ENCODE peak calls at places on chromosomes 5 and 9, in eight cellular contexts. One of them, this sample, is unnamed.

GRCh38 chr9:137029058-137029922 is 1.3 kb upstream of the ABCA2 start:
- DNase-seq in fibroblast of pulmonary artery: peak
- DNase-seq in fibroblast of lung: peak
- DNase-seq in AG09319: no peak
- DNase-seq in ovary: peak
- DNase-seq in astrocyte: no peak
- DNase-seq in heart right ventricle: peak
- DNase-seq in BJ: no peak
- DNase-seq in this sample: peak

GRCh38 chr5:178234753-178235599 is 2.4 kb upstream of the PHYKPL start:
- DNase-seq in fibroblast of pulmonary artery: peak
- DNase-seq in fibroblast of lung: peak
- DNase-seq in AG09319: no peak
- DNase-seq in ovary: no peak
- DNase-seq in astrocyte: peak
- DNase-seq in heart right ventricle: peak
- DNase-seq in BJ: no peak
- DNase-seq in this sample: peak

GRCh38 chr5:131357739-131358561 is 94.1 kb downstream of the CDC42SE2 start:
- DNase-seq in fibroblast of pulmonary artery: no peak
- DNase-seq in fibroblast of lung: no peak
- DNase-seq in AG09319: no peak
- DNase-seq in ovary: no peak
- DNase-seq in astrocyte: no peak
- DNase-seq in heart right ventricle: no peak
- DNase-seq in BJ: no peak
- DNase-seq in this sample: no peak

GRCh38 chr5:116942622-116943021 is 368.0 kb upstream of the SEMA6A start:
- DNase-seq in fibroblast of pulmonary artery: no peak
- DNase-seq in fibroblast of lung: peak
- DNase-seq in AG09319: no peak
- DNase-seq in ovary: no peak
- DNase-seq in astrocyte: no peak
- DNase-seq in heart right ventricle: no peak
- DNase-seq in BJ: peak
- DNase-seq in this sample: no peak

GRCh38 chr5:68494771-68495170 is 279.2 kb downstream of the PIK3R1 start:
- DNase-seq in fibroblast of pulmonary artery: no peak
- DNase-seq in fibroblast of lung: no peak
- DNase-seq in AG09319: no peak
- DNase-seq in ovary: no peak
- DNase-seq in astrocyte: no peak
- DNase-seq in heart right ventricle: no peak
- DNase-seq in BJ: no peak
- DNase-seq in this sample: no peak

GRCh38 chr5:130652178-130652577 is 512.9 kb downstream of the HINT1 start:
- DNase-seq in fibroblast of pulmonary artery: peak
- DNase-seq in fibroblast of lung: peak
- DNase-seq in AG09319: no peak
- DNase-seq in ovary: no peak
- DNase-seq in astrocyte: peak
- DNase-seq in heart right ventricle: no peak
- DNase-seq in BJ: no peak
- DNase-seq in this sample: no peak

GRCh38 chr5:137666109-137666850 is 69.6 kb downstream of the KLHL3 start:
- DNase-seq in fibroblast of pulmonary artery: peak
- DNase-seq in fibroblast of lung: peak
- DNase-seq in AG09319: peak
- DNase-seq in ovary: no peak
- DNase-seq in astrocyte: peak
- DNase-seq in heart right ventricle: peak
- DNase-seq in BJ: peak
- DNase-seq in this sample: no peak

GRCh38 chr9:34559616-34560546 is 29.6 kb downstream of the CNTFR start:
- DNase-seq in fibroblast of pulmonary artery: peak
- DNase-seq in fibroblast of lung: peak
- DNase-seq in AG09319: no peak
- DNase-seq in ovary: peak
- DNase-seq in astrocyte: peak
- DNase-seq in heart right ventricle: peak
- DNase-seq in BJ: no peak
- DNase-seq in this sample: peak

DNA sequence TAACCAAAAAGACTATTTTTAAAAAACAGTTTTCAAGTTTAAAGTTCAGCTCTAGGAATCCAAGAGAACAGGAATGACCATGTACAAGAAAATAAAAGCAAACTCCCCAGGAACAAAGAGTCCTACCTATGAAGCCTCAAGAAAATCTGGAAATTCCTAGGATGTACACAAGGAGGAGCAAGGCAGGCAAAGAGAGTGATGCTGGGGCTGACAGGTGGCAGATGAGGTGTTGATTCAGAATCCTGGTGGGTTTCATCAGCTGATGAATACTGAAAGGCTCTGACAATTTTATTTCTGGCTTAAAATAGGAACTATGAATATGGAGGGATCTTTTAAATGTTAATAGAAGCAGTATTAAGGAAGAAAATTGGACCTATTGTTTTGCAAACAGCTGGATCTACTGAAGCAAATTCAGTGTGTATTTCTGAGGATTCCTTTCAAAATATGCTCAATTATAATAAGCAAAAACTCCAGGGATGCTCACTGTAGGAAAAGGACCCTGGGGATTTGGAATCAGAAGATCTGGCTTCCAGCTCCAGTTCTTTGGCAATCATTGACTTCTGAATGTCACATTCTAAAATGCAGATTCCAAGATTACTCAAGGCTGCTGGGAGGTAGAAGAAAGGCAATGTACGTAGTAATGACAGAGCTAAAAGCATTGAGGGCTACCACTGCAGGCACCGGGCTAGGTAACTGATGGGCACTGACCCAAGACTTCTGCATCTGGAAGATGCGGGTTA is 28.0 kb upstream of the SH3RF2 start:
- DNase-seq in fibroblast of pulmonary artery: no peak
- DNase-seq in fibroblast of lung: no peak
- DNase-seq in AG09319: no peak
- DNase-seq in ovary: no peak
- DNase-seq in astrocyte: no peak
- DNase-seq in heart right ventricle: no peak
- DNase-seq in BJ: no peak
- DNase-seq in this sample: no peak
- TF ChIP-seq CTCF in fibroblast of pulmonary artery: peak
- TF ChIP-seq CTCF in fibroblast of lung: no peak
- TF ChIP-seq CTCF in AG09319: peak
- TF ChIP-seq CTCF in ovary: no peak
- TF ChIP-seq CTCF in astrocyte: no peak
- TF ChIP-seq CTCF in heart right ventricle: no peak
- TF ChIP-seq CTCF in BJ: no peak
- TF ChIP-seq CTCF in this sample: no peak

GRCh38 chr5:84381501-84382362 is 2.9 kb downstream of the EDIL3 start:
- DNase-seq in fibroblast of pulmonary artery: peak
- DNase-seq in fibroblast of lung: peak
- DNase-seq in AG09319: no peak
- DNase-seq in ovary: no peak
- DNase-seq in astrocyte: peak
- DNase-seq in heart right ventricle: no peak
- DNase-seq in BJ: no peak
- DNase-seq in this sample: peak

GRCh38 chr5:84383816-84384603 is 670 bp downstream of the EDIL3 start:
- DNase-seq in fibroblast of pulmonary artery: peak
- DNase-seq in fibroblast of lung: peak
- DNase-seq in AG09319: no peak
- DNase-seq in ovary: no peak
- DNase-seq in astrocyte: peak
- DNase-seq in heart right ventricle: no peak
- DNase-seq in BJ: no peak
- DNase-seq in this sample: peak

GRCh38 chr5:84384604-84385575 is at the start of gene EDIL3:
- DNase-seq in fibroblast of pulmonary artery: peak
- DNase-seq in fibroblast of lung: peak
- DNase-seq in AG09319: no peak
- DNase-seq in ovary: no peak
- DNase-seq in astrocyte: peak
- DNase-seq in heart right ventricle: peak
- DNase-seq in BJ: no peak
- DNase-seq in this sample: peak

GRCh38 chr5:84383296-84383815 is 1.3 kb downstream of the EDIL3 start:
- DNase-seq in fibroblast of pulmonary artery: no peak
- DNase-seq in fibroblast of lung: no peak
- DNase-seq in AG09319: no peak
- DNase-seq in ovary: no peak
- DNase-seq in astrocyte: no peak
- DNase-seq in heart right ventricle: no peak
- DNase-seq in BJ: no peak
- DNase-seq in this sample: no peak

DNA sequence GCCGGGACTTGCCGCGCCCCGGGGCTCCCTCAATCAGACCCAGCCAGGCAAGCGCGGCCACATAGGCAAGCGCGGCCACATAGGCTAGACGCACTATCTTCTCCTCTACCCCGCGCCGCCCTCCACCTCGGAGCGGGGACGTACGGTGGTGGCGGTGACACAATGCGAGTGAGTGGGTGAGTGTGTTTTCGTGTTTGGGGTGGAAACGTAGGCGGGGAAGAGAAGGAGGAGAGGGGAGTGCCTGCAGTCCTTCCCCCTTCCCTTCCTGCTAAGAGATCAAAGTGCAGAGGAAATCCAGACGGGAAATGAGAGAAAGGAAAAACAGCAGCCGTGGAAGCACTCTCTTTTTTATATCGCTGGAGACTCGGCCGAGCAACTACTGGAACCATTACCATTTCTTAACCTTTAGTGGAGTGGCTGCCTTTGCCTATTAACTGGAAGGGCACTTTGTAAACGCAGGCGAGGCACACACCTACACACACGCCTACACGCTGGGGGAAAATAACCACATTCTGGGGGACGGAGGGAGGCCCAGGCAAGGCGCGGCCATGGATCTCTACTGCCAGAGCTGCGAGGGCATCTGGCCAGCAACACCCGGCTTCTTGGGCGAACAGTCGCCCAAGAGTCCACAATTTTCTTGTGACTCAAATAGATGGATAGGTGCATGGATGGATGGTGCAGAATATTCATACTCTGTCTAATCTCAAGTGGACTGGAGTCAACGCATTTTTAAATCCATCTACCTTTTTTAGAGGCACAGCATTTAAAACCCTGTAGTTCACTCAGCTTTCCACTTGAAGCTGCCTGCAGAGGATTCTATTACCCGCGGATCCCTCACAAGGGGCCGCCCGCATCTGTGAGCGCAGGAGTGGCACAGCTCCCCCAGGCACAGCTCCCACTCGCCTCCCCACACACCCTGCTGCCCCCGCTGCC is 2.1 kb downstream of the EDIL3 start:
- DNase-seq in fibroblast of pulmonary artery: peak
- DNase-seq in fibroblast of lung: peak
- DNase-seq in AG09319: no peak
- DNase-seq in ovary: no peak
- DNase-seq in astrocyte: peak
- DNase-seq in heart right ventricle: peak
- DNase-seq in BJ: no peak
- DNase-seq in this sample: peak
- TF ChIP-seq CTCF in fibroblast of pulmonary artery: no peak
- TF ChIP-seq CTCF in fibroblast of lung: peak
- TF ChIP-seq CTCF in AG09319: no peak
- TF ChIP-seq CTCF in ovary: no peak
- TF ChIP-seq CTCF in astrocyte: no peak
- TF ChIP-seq CTCF in heart right ventricle: no peak
- TF ChIP-seq CTCF in BJ: no peak
- TF ChIP-seq CTCF in this sample: no peak

GRCh38 chr5:63125862-63126261 is 547.2 kb downstream of the LRRC70 start:
- DNase-seq in fibroblast of pulmonary artery: peak
- DNase-seq in fibroblast of lung: peak
- DNase-seq in AG09319: no peak
- DNase-seq in ovary: no peak
- DNase-seq in astrocyte: peak
- DNase-seq in heart right ventricle: no peak
- DNase-seq in BJ: no peak
- DNase-seq in this sample: no peak
- TF ChIP-seq CTCF in fibroblast of pulmonary artery: peak
- TF ChIP-seq CTCF in fibroblast of lung: peak
- TF ChIP-seq CTCF in AG09319: peak
- TF ChIP-seq CTCF in ovary: no peak
- TF ChIP-seq CTCF in astrocyte: peak
- TF ChIP-seq CTCF in heart right ventricle: no peak
- TF ChIP-seq CTCF in BJ: peak
- TF ChIP-seq CTCF in this sample: no peak

DNA sequence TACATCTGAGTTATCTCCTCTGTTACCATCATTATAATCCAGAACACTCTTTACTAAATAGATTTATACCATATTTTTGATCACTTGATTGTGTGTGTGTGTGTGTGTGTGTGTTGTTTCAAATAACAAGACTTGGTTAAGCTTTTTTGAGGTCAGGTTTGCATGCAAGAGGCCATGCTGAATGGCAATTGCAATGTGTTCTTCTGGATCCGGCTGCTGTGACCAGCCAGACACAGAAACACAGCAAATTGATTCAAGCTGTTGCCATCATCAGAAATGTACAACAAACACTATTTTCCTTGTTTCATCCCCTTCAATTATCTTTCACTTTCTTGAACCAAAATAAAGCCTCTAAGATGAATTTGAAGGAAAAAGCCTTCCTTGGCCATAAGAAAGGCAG is 54.0 kb downstream of the DPYSL3 start:
- DNase-seq in fibroblast of pulmonary artery: no peak
- DNase-seq in fibroblast of lung: no peak
- DNase-seq in AG09319: no peak
- DNase-seq in ovary: no peak
- DNase-seq in astrocyte: no peak
- DNase-seq in heart right ventricle: no peak
- DNase-seq in BJ: no peak
- DNase-seq in this sample: no peak
- TF ChIP-seq CTCF in fibroblast of pulmonary artery: no peak
- TF ChIP-seq CTCF in fibroblast of lung: no peak
- TF ChIP-seq CTCF in AG09319: no peak
- TF ChIP-seq CTCF in ovary: no peak
- TF ChIP-seq CTCF in astrocyte: no peak
- TF ChIP-seq CTCF in heart right ventricle: no peak
- TF ChIP-seq CTCF in BJ: no peak
- TF ChIP-seq CTCF in this sample: no peak

DNA sequence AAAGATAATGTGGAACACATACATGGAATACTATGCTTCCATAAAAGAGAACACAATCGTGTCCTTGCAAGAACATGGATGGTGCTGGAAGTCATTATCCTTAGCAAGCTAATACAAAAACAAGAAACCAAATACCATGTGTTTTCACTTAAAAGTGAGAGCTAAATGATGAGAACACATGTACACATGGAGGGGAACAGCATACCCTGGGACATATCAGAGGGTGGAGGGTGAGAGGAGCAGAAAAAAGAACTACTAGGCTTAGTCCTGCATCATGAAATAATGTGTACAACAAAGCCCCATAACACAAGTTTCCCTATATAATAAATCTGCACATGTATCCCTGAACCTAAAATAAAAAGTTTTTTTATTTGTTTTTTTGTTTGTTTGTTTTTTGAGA is 855.5 kb upstream of the NUDT12 start:
- DNase-seq in fibroblast of pulmonary artery: no peak
- DNase-seq in fibroblast of lung: no peak
- DNase-seq in AG09319: no peak
- DNase-seq in ovary: no peak
- DNase-seq in astrocyte: no peak
- DNase-seq in heart right ventricle: no peak
- DNase-seq in BJ: no peak
- DNase-seq in this sample: no peak
- TF ChIP-seq CTCF in fibroblast of pulmonary artery: no peak
- TF ChIP-seq CTCF in fibroblast of lung: no peak
- TF ChIP-seq CTCF in AG09319: no peak
- TF ChIP-seq CTCF in ovary: no peak
- TF ChIP-seq CTCF in astrocyte: no peak
- TF ChIP-seq CTCF in heart right ventricle: no peak
- TF ChIP-seq CTCF in BJ: no peak
- TF ChIP-seq CTCF in this sample: no peak